ENCODE peak calls at places on chromosome X, in ten cellular contexts. C, N, T, I, X, K, P, F, G and Q are unnamed samples.

GRCh38 chrX:121831601-121832000 is 784.2 kb downstream of the GLUD2 start:
- DNase-seq in C (peak), N (no peak), T (no peak), I (no peak), X (no peak), K (no peak), P (no peak), F (no peak), G (no peak), Q (no peak)

GRCh38 chrX:11619426-11619825 is 46.3 kb downstream of the ARHGAP6 start:
- DNase-seq in C (no peak), N (peak), T (no peak), I (no peak), X (no peak), K (no peak), P (no peak), F (no peak), G (no peak), Q (no peak)

GRCh38 chrX:144333429-144333828 is 449.6 kb downstream of the UBE2NL start:
- DNase-seq in C (no peak), N (no peak), T (no peak), I (no peak), X (no peak), K (no peak), P (no peak), F (no peak), G (no peak), Q (no peak)

GRCh38 chrX:18377802-18378201 is 23.3 kb upstream of the SCML2 start:
- DNase-seq in C (peak), N (peak), T (no peak), I (peak), X (no peak), K (no peak), P (peak), F (peak), G (no peak), Q (peak)

GRCh38 chrX:57286507-57287251 is at the start of gene FAAH2:
- DNase-seq in C (no peak), N (no peak), T (no peak), I (no peak), X (peak), K (no peak), P (peak), F (peak), G (peak), Q (peak)

GRCh38 chrX:114626323-114626722 is 42.4 kb downstream of the HTR2C start:
- DNase-seq in C (no peak), N (no peak), T (no peak), I (no peak), X (no peak), K (no peak), P (no peak), F (peak), G (peak), Q (no peak)

GRCh38 chrX:37613898-37614297 is 42.4 kb downstream of the LANCL3 start:
- DNase-seq in C (no peak), N (no peak), T (no peak), I (no peak), X (no peak), K (no peak), P (no peak), F (no peak), G (no peak), Q (no peak)

GRCh38 chrX:150868625-150869024 is 29.8 kb downstream of the CD99L2 start:
- DNase-seq in C (no peak), N (no peak), T (no peak), I (no peak), X (no peak), K (no peak), P (no peak), F (no peak), G (no peak), Q (no peak)

GRCh38 chrX:139739138-139739537 is 31.2 kb upstream of the MCF2 start:
- DNase-seq in C (peak), N (peak), T (no peak), I (no peak), X (no peak), K (no peak), P (no peak), F (no peak), G (no peak), Q (no peak)

GRCh38 chrX:64580035-64580434 is 184.8 kb upstream of the MTMR8 start:
- DNase-seq in C (no peak), N (no peak), T (no peak), I (no peak), X (no peak), K (no peak), P (no peak), F (no peak), G (no peak), Q (no peak)

GRCh38 chrX:1463581-1464281 is 11.0 kb upstream of the ASMTL start:
- DNase-seq in C (no peak), N (no peak), T (no peak), I (no peak), X (no peak), K (peak), P (no peak), F (no peak), G (no peak), Q (no peak)

GRCh38 chrX:49040376-49040955 is 2.7 kb downstream of the TFE3 start:
- DNase-seq in C (peak), N (peak), T (no peak), I (no peak), X (no peak), K (no peak), P (no peak), F (no peak), G (peak), Q (no peak)

GRCh38 chrX:7889680-7890079 is 37.5 kb downstream of the PNPLA4 start:
- DNase-seq in C (peak), N (peak), T (no peak), I (no peak), X (no peak), K (no peak), P (no peak), F (no peak), G (no peak), Q (no peak)

GRCh38 chrX:48589482-48590162 is 7.7 kb upstream of the WDR13 start:
- DNase-seq in C (no peak), N (no peak), T (no peak), I (no peak), X (no peak), K (no peak), P (no peak), F (no peak), G (no peak), Q (no peak)

GRCh38 chrX:49233176-49233575 is at the start of gene CACNA1F:
- DNase-seq in C (no peak), N (no peak), T (no peak), I (no peak), X (no peak), K (no peak), P (no peak), F (no peak), G (no peak), Q (no peak)

GRCh38 chrX:41178201-41178600 is 93.0 kb downstream of the USP9X start:
- DNase-seq in C (no peak), N (no peak), T (no peak), I (no peak), X (no peak), K (no peak), P (no peak), F (peak), G (no peak), Q (no peak)

GRCh38 chrX:85516131-85516530 is 136.7 kb upstream of the POF1B start:
- DNase-seq in C (no peak), N (no peak), T (no peak), I (no peak), X (no peak), K (no peak), P (no peak), F (no peak), G (no peak), Q (no peak)

GRCh38 chrX:71992711-71993110 is 82.1 kb downstream of the NHSL2 start:
- DNase-seq in C (no peak), N (no peak), T (no peak), I (no peak), X (no peak), K (no peak), P (no peak), F (no peak), G (no peak), Q (no peak)

GRCh38 chrX:10902001-10902400 is 209.1 kb upstream of the HCCS start:
- DNase-seq in C (peak), N (peak), T (no peak), I (no peak), X (no peak), K (no peak), P (no peak), F (no peak), G (no peak), Q (no peak)

GRCh38 chrX:22666441-22666840 is 333.3 kb upstream of the DDX53 start:
- DNase-seq in C (peak), N (peak), T (no peak), I (no peak), X (no peak), K (no peak), P (peak), F (peak), G (no peak), Q (no peak)

GRCh38 chrX:29662759-29663503 is 552.4 kb upstream of the MAGEB2 start:
- DNase-seq in C (peak), N (peak), T (no peak), I (peak), X (no peak), K (no peak), P (no peak), F (no peak), G (peak), Q (no peak)

GRCh38 chrX:132169554-132169953 is 41.7 kb upstream of the FRMD7 start:
- DNase-seq in C (no peak), N (no peak), T (no peak), I (no peak), X (no peak), K (no peak), P (no peak), F (peak), G (no peak), Q (no peak)

GRCh38 chrX:39616098-39616729 is 481.5 kb downstream of the BCOR start:
- DNase-seq in C (no peak), N (no peak), T (no peak), I (no peak), X (no peak), K (no peak), P (no peak), F (no peak), G (no peak), Q (no peak)

GRCh38 chrX:130012683-130013082 is 30.2 kb downstream of the BCORL1 start:
- DNase-seq in C (no peak), N (no peak), T (no peak), I (no peak), X (no peak), K (peak), P (no peak), F (no peak), G (no peak), Q (no peak)

GRCh38 chrX:17580529-17581155 is 156.7 kb upstream of the SCML1 start:
- DNase-seq in C (peak), N (peak), T (no peak), I (no peak), X (no peak), K (no peak), P (no peak), F (no peak), G (no peak), Q (no peak)

GRCh38 chrX:11461181-11462001 is 168.2 kb downstream of the AMELX start:
- DNase-seq in C (no peak), N (peak), T (no peak), I (no peak), X (no peak), K (no peak), P (no peak), F (no peak), G (no peak), Q (no peak)

GRCh38 chrX:39163585-39163984 is 362.3 kb downstream of the MID1IP1 start:
- DNase-seq in C (no peak), N (no peak), T (no peak), I (no peak), X (no peak), K (no peak), P (no peak), F (no peak), G (no peak), Q (no peak)

GRCh38 chrX:102712967-102713677 is 874 bp downstream of the GPRASP2 start:
- DNase-seq in C (peak), N (peak), T (peak), I (peak), X (peak), K (no peak), P (no peak), F (peak), G (peak), Q (peak)

GRCh38 chrX:74422576-74423288 is 1.4 kb downstream of the SLC16A2 start:
- DNase-seq in C (peak), N (peak), T (peak), I (no peak), X (no peak), K (peak), P (no peak), F (no peak), G (no peak), Q (peak)